ENCODE peak calls at places on chromosomes 1 and 21, in ten cellular contexts. One of them, this sample, is unnamed.

GRCh38 chr1:116408193-116408592 is 35.1 kb downstream of the ATP1A1 start:
- DNase-seq in breast epithelium: no peak
- DNase-seq in upper lobe of right lung: no peak
- DNase-seq in Daoy: no peak
- DNase-seq in stimulated activated effector memory CD8-positive, alpha-beta T cell treated with anti-CD3 and anti-CD28 coated beads, Interleukin-12 subunit alpha, Interleukin-12 subunit beta, amount 100 ng/mL, for 72 hours: no peak
- DNase-seq in NCI-H748 treated with DMSO at 0.1 percent for 48 hours: no peak
- DNase-seq in A172: no peak
- DNase-seq in EL: no peak
- DNase-seq in GM12865: no peak
- DNase-seq in cardiac fibroblast: no peak
- DNase-seq in this sample: no peak

GRCh38 chr1:78718566-78718965 is 68.9 kb downstream of the IFI44 start:
- DNase-seq in breast epithelium: no peak
- DNase-seq in upper lobe of right lung: no peak
- DNase-seq in Daoy: no peak
- DNase-seq in stimulated activated effector memory CD8-positive, alpha-beta T cell treated with anti-CD3 and anti-CD28 coated beads, Interleukin-12 subunit alpha, Interleukin-12 subunit beta, amount 100 ng/mL, for 72 hours: no peak
- DNase-seq in NCI-H748 treated with DMSO at 0.1 percent for 48 hours: no peak
- DNase-seq in A172: no peak
- DNase-seq in EL: peak
- DNase-seq in GM12865: no peak
- DNase-seq in cardiac fibroblast: no peak
- DNase-seq in this sample: no peak

GRCh38 chr1:209390764-209391163 is 192.8 kb upstream of the CAMK1G start:
- DNase-seq in breast epithelium: no peak
- DNase-seq in upper lobe of right lung: no peak
- DNase-seq in Daoy: no peak
- DNase-seq in stimulated activated effector memory CD8-positive, alpha-beta T cell treated with anti-CD3 and anti-CD28 coated beads, Interleukin-12 subunit alpha, Interleukin-12 subunit beta, amount 100 ng/mL, for 72 hours: no peak
- DNase-seq in NCI-H748 treated with DMSO at 0.1 percent for 48 hours: no peak
- DNase-seq in A172: no peak
- DNase-seq in EL: no peak
- DNase-seq in GM12865: no peak
- DNase-seq in cardiac fibroblast: no peak
- DNase-seq in this sample: no peak

GRCh38 chr1:21334214-21335087 is 44.2 kb upstream of the ECE1 start:
- DNase-seq in breast epithelium: no peak
- DNase-seq in upper lobe of right lung: peak
- DNase-seq in Daoy: peak
- DNase-seq in stimulated activated effector memory CD8-positive, alpha-beta T cell treated with anti-CD3 and anti-CD28 coated beads, Interleukin-12 subunit alpha, Interleukin-12 subunit beta, amount 100 ng/mL, for 72 hours: peak
- DNase-seq in NCI-H748 treated with DMSO at 0.1 percent for 48 hours: no peak
- DNase-seq in A172: peak
- DNase-seq in EL: peak
- DNase-seq in GM12865: peak
- DNase-seq in cardiac fibroblast: peak
- DNase-seq in this sample: peak

GRCh38 chr1:85579619-85580018 is 942 bp upstream of the CCN1 start:
- DNase-seq in breast epithelium: no peak
- DNase-seq in upper lobe of right lung: no peak
- DNase-seq in Daoy: peak
- DNase-seq in stimulated activated effector memory CD8-positive, alpha-beta T cell treated with anti-CD3 and anti-CD28 coated beads, Interleukin-12 subunit alpha, Interleukin-12 subunit beta, amount 100 ng/mL, for 72 hours: no peak
- DNase-seq in NCI-H748 treated with DMSO at 0.1 percent for 48 hours: no peak
- DNase-seq in A172: peak
- DNase-seq in EL: peak
- DNase-seq in GM12865: no peak
- DNase-seq in cardiac fibroblast: peak
- DNase-seq in this sample: no peak

GRCh38 chr1:228400237-228400651 is 6.4 kb downstream of the TRIM11 start:
- DNase-seq in breast epithelium: peak
- DNase-seq in upper lobe of right lung: peak
- DNase-seq in Daoy: no peak
- DNase-seq in stimulated activated effector memory CD8-positive, alpha-beta T cell treated with anti-CD3 and anti-CD28 coated beads, Interleukin-12 subunit alpha, Interleukin-12 subunit beta, amount 100 ng/mL, for 72 hours: no peak
- DNase-seq in NCI-H748 treated with DMSO at 0.1 percent for 48 hours: no peak
- DNase-seq in A172: no peak
- DNase-seq in EL: no peak
- DNase-seq in GM12865: no peak
- DNase-seq in cardiac fibroblast: no peak
- DNase-seq in this sample: no peak

GRCh38 chr1:205236526-205236925 is 8.8 kb downstream of the TMCC2 start:
- DNase-seq in breast epithelium: no peak
- DNase-seq in upper lobe of right lung: peak
- DNase-seq in Daoy: no peak
- DNase-seq in stimulated activated effector memory CD8-positive, alpha-beta T cell treated with anti-CD3 and anti-CD28 coated beads, Interleukin-12 subunit alpha, Interleukin-12 subunit beta, amount 100 ng/mL, for 72 hours: no peak
- DNase-seq in NCI-H748 treated with DMSO at 0.1 percent for 48 hours: no peak
- DNase-seq in A172: no peak
- DNase-seq in EL: no peak
- DNase-seq in GM12865: no peak
- DNase-seq in cardiac fibroblast: no peak
- DNase-seq in this sample: no peak

GRCh38 chr1:85361106-85361505 is 84.7 kb upstream of the BCL10 start:
- DNase-seq in breast epithelium: no peak
- DNase-seq in upper lobe of right lung: no peak
- DNase-seq in Daoy: peak
- DNase-seq in stimulated activated effector memory CD8-positive, alpha-beta T cell treated with anti-CD3 and anti-CD28 coated beads, Interleukin-12 subunit alpha, Interleukin-12 subunit beta, amount 100 ng/mL, for 72 hours: no peak
- DNase-seq in NCI-H748 treated with DMSO at 0.1 percent for 48 hours: no peak
- DNase-seq in A172: peak
- DNase-seq in EL: peak
- DNase-seq in GM12865: no peak
- DNase-seq in cardiac fibroblast: peak
- DNase-seq in this sample: peak

GRCh38 chr1:32045770-32046169 is 27.0 kb upstream of the TMEM39B start:
- DNase-seq in breast epithelium: no peak
- DNase-seq in upper lobe of right lung: no peak
- DNase-seq in Daoy: no peak
- DNase-seq in stimulated activated effector memory CD8-positive, alpha-beta T cell treated with anti-CD3 and anti-CD28 coated beads, Interleukin-12 subunit alpha, Interleukin-12 subunit beta, amount 100 ng/mL, for 72 hours: no peak
- DNase-seq in NCI-H748 treated with DMSO at 0.1 percent for 48 hours: no peak
- DNase-seq in A172: no peak
- DNase-seq in EL: no peak
- DNase-seq in GM12865: no peak
- DNase-seq in cardiac fibroblast: no peak
- DNase-seq in this sample: no peak

GRCh38 chr1:23616292-23616822 is 57.1 kb upstream of the ID3 start:
- DNase-seq in breast epithelium: no peak
- DNase-seq in upper lobe of right lung: no peak
- DNase-seq in Daoy: no peak
- DNase-seq in stimulated activated effector memory CD8-positive, alpha-beta T cell treated with anti-CD3 and anti-CD28 coated beads, Interleukin-12 subunit alpha, Interleukin-12 subunit beta, amount 100 ng/mL, for 72 hours: no peak
- DNase-seq in NCI-H748 treated with DMSO at 0.1 percent for 48 hours: no peak
- DNase-seq in A172: no peak
- DNase-seq in EL: no peak
- DNase-seq in GM12865: no peak
- DNase-seq in cardiac fibroblast: no peak
- DNase-seq in this sample: peak

GRCh38 chr21:20997633-20998455 is at the start of gene NCAM2:
- DNase-seq in breast epithelium: peak
- DNase-seq in upper lobe of right lung: peak
- DNase-seq in Daoy: peak
- DNase-seq in stimulated activated effector memory CD8-positive, alpha-beta T cell treated with anti-CD3 and anti-CD28 coated beads, Interleukin-12 subunit alpha, Interleukin-12 subunit beta, amount 100 ng/mL, for 72 hours: no peak
- DNase-seq in NCI-H748 treated with DMSO at 0.1 percent for 48 hours: no peak
- DNase-seq in A172: no peak
- DNase-seq in EL: peak
- DNase-seq in GM12865: peak
- DNase-seq in cardiac fibroblast: peak
- DNase-seq in this sample: peak

GRCh38 chr1:162185299-162185698 is 115.8 kb downstream of the NOS1AP start:
- DNase-seq in breast epithelium: no peak
- DNase-seq in upper lobe of right lung: no peak
- DNase-seq in Daoy: no peak
- DNase-seq in stimulated activated effector memory CD8-positive, alpha-beta T cell treated with anti-CD3 and anti-CD28 coated beads, Interleukin-12 subunit alpha, Interleukin-12 subunit beta, amount 100 ng/mL, for 72 hours: no peak
- DNase-seq in NCI-H748 treated with DMSO at 0.1 percent for 48 hours: no peak
- DNase-seq in A172: no peak
- DNase-seq in EL: no peak
- DNase-seq in GM12865: no peak
- DNase-seq in cardiac fibroblast: peak
- DNase-seq in this sample: no peak

GRCh38 chr1:56414728-56415224 is 164.6 kb downstream of the PLPP3 start:
- DNase-seq in breast epithelium: no peak
- DNase-seq in upper lobe of right lung: no peak
- DNase-seq in Daoy: peak
- DNase-seq in stimulated activated effector memory CD8-positive, alpha-beta T cell treated with anti-CD3 and anti-CD28 coated beads, Interleukin-12 subunit alpha, Interleukin-12 subunit beta, amount 100 ng/mL, for 72 hours: no peak
- DNase-seq in NCI-H748 treated with DMSO at 0.1 percent for 48 hours: peak
- DNase-seq in A172: no peak
- DNase-seq in EL: no peak
- DNase-seq in GM12865: no peak
- DNase-seq in cardiac fibroblast: no peak
- DNase-seq in this sample: no peak

GRCh38 chr21:15444118-15444960 is 285.4 kb upstream of the USP25 start:
- DNase-seq in breast epithelium: no peak
- DNase-seq in upper lobe of right lung: no peak
- DNase-seq in Daoy: no peak
- DNase-seq in stimulated activated effector memory CD8-positive, alpha-beta T cell treated with anti-CD3 and anti-CD28 coated beads, Interleukin-12 subunit alpha, Interleukin-12 subunit beta, amount 100 ng/mL, for 72 hours: no peak
- DNase-seq in NCI-H748 treated with DMSO at 0.1 percent for 48 hours: no peak
- DNase-seq in A172: peak
- DNase-seq in EL: no peak
- DNase-seq in GM12865: no peak
- DNase-seq in cardiac fibroblast: no peak
- DNase-seq in this sample: no peak

GRCh38 chr21:44925027-44925755 is 4.5 kb upstream of the ITGB2 start:
- DNase-seq in breast epithelium: no peak
- DNase-seq in upper lobe of right lung: no peak
- DNase-seq in Daoy: no peak
- DNase-seq in stimulated activated effector memory CD8-positive, alpha-beta T cell treated with anti-CD3 and anti-CD28 coated beads, Interleukin-12 subunit alpha, Interleukin-12 subunit beta, amount 100 ng/mL, for 72 hours: no peak
- DNase-seq in NCI-H748 treated with DMSO at 0.1 percent for 48 hours: no peak
- DNase-seq in A172: no peak
- DNase-seq in EL: no peak
- DNase-seq in GM12865: no peak
- DNase-seq in cardiac fibroblast: peak
- DNase-seq in this sample: no peak

GRCh38 chr1:2383576-2383975 is 7.8 kb downstream of the MORN1 start:
- DNase-seq in breast epithelium: no peak
- DNase-seq in upper lobe of right lung: peak
- DNase-seq in Daoy: no peak
- DNase-seq in stimulated activated effector memory CD8-positive, alpha-beta T cell treated with anti-CD3 and anti-CD28 coated beads, Interleukin-12 subunit alpha, Interleukin-12 subunit beta, amount 100 ng/mL, for 72 hours: no peak
- DNase-seq in NCI-H748 treated with DMSO at 0.1 percent for 48 hours: no peak
- DNase-seq in A172: no peak
- DNase-seq in EL: no peak
- DNase-seq in GM12865: no peak
- DNase-seq in cardiac fibroblast: no peak
- DNase-seq in this sample: no peak

GRCh38 chr1:227778401-227778947 is 37.0 kb upstream of the PRSS38 start:
- DNase-seq in breast epithelium: peak
- DNase-seq in upper lobe of right lung: peak
- DNase-seq in Daoy: peak
- DNase-seq in stimulated activated effector memory CD8-positive, alpha-beta T cell treated with anti-CD3 and anti-CD28 coated beads, Interleukin-12 subunit alpha, Interleukin-12 subunit beta, amount 100 ng/mL, for 72 hours: no peak
- DNase-seq in NCI-H748 treated with DMSO at 0.1 percent for 48 hours: no peak
- DNase-seq in A172: peak
- DNase-seq in EL: peak
- DNase-seq in GM12865: no peak
- DNase-seq in cardiac fibroblast: no peak
- DNase-seq in this sample: no peak

GRCh38 chr1:18100493-18101063 is 7.0 kb upstream of the IGSF21 start:
- DNase-seq in breast epithelium: peak
- DNase-seq in upper lobe of right lung: no peak
- DNase-seq in Daoy: peak
- DNase-seq in stimulated activated effector memory CD8-positive, alpha-beta T cell treated with anti-CD3 and anti-CD28 coated beads, Interleukin-12 subunit alpha, Interleukin-12 subunit beta, amount 100 ng/mL, for 72 hours: peak
- DNase-seq in NCI-H748 treated with DMSO at 0.1 percent for 48 hours: no peak
- DNase-seq in A172: peak
- DNase-seq in EL: peak
- DNase-seq in GM12865: peak
- DNase-seq in cardiac fibroblast: peak
- DNase-seq in this sample: peak

GRCh38 chr1:246428542-246429308 is 78.4 kb downstream of the SMYD3 start:
- DNase-seq in breast epithelium: no peak
- DNase-seq in upper lobe of right lung: no peak
- DNase-seq in Daoy: peak
- DNase-seq in stimulated activated effector memory CD8-positive, alpha-beta T cell treated with anti-CD3 and anti-CD28 coated beads, Interleukin-12 subunit alpha, Interleukin-12 subunit beta, amount 100 ng/mL, for 72 hours: peak
- DNase-seq in NCI-H748 treated with DMSO at 0.1 percent for 48 hours: no peak
- DNase-seq in A172: peak
- DNase-seq in EL: peak
- DNase-seq in GM12865: peak
- DNase-seq in cardiac fibroblast: peak
- DNase-seq in this sample: no peak

GRCh38 chr1:213986925-213987250 is 885 bp upstream of the PROX1 start:
- DNase-seq in breast epithelium: no peak
- DNase-seq in upper lobe of right lung: no peak
- DNase-seq in Daoy: no peak
- DNase-seq in stimulated activated effector memory CD8-positive, alpha-beta T cell treated with anti-CD3 and anti-CD28 coated beads, Interleukin-12 subunit alpha, Interleukin-12 subunit beta, amount 100 ng/mL, for 72 hours: no peak
- DNase-seq in NCI-H748 treated with DMSO at 0.1 percent for 48 hours: no peak
- DNase-seq in A172: no peak
- DNase-seq in EL: no peak
- DNase-seq in GM12865: no peak
- DNase-seq in cardiac fibroblast: no peak
- DNase-seq in this sample: no peak

GRCh38 chr1:99969260-99969728 is 502 bp upstream of the SLC35A3 start:
- DNase-seq in breast epithelium: no peak
- DNase-seq in upper lobe of right lung: no peak
- DNase-seq in Daoy: no peak
- DNase-seq in stimulated activated effector memory CD8-positive, alpha-beta T cell treated with anti-CD3 and anti-CD28 coated beads, Interleukin-12 subunit alpha, Interleukin-12 subunit beta, amount 100 ng/mL, for 72 hours: no peak
- DNase-seq in NCI-H748 treated with DMSO at 0.1 percent for 48 hours: no peak
- DNase-seq in A172: no peak
- DNase-seq in EL: no peak
- DNase-seq in GM12865: no peak
- DNase-seq in cardiac fibroblast: peak
- DNase-seq in this sample: no peak

GRCh38 chr21:38221594-38221993 is 35.2 kb upstream of the KCNJ15 start:
- DNase-seq in breast epithelium: no peak
- DNase-seq in upper lobe of right lung: no peak
- DNase-seq in Daoy: no peak
- DNase-seq in stimulated activated effector memory CD8-positive, alpha-beta T cell treated with anti-CD3 and anti-CD28 coated beads, Interleukin-12 subunit alpha, Interleukin-12 subunit beta, amount 100 ng/mL, for 72 hours: no peak
- DNase-seq in NCI-H748 treated with DMSO at 0.1 percent for 48 hours: no peak
- DNase-seq in A172: no peak
- DNase-seq in EL: no peak
- DNase-seq in GM12865: no peak
- DNase-seq in cardiac fibroblast: peak
- DNase-seq in this sample: no peak

This sample was measured in testis.